ENCODE peak calls at places on chromosomes 12 and 14, in six cellular contexts. One of them, this sample, is unnamed.

GRCh38 chr12:91899056-91899455 is 246.6 kb downstream of the BTG1 start:
- DNase-seq in IMR-90: no peak
- DNase-seq in heart right ventricle: no peak
- DNase-seq in psoas muscle: no peak
- DNase-seq in AG04450: no peak
- DNase-seq in dorsolateral prefrontal cortex: no peak
- DNase-seq in this sample: no peak

GRCh38 chr14:70660967-70661871 is 19.5 kb downstream of the TTC9 start:
- DNase-seq in IMR-90: no peak
- DNase-seq in heart right ventricle: no peak
- DNase-seq in psoas muscle: no peak
- DNase-seq in AG04450: no peak
- DNase-seq in dorsolateral prefrontal cortex: no peak
- DNase-seq in this sample: no peak

GRCh38 chr12:71955946-71956345 is 17.3 kb downstream of the TPH2 start:
- DNase-seq in IMR-90: peak
- DNase-seq in heart right ventricle: no peak
- DNase-seq in psoas muscle: no peak
- DNase-seq in AG04450: peak
- DNase-seq in dorsolateral prefrontal cortex: no peak
- DNase-seq in this sample: peak

GRCh38 chr12:52591521-52591920 is 9.7 kb downstream of the KRT72 start:
- DNase-seq in IMR-90: no peak
- DNase-seq in heart right ventricle: no peak
- DNase-seq in psoas muscle: no peak
- DNase-seq in AG04450: no peak
- DNase-seq in dorsolateral prefrontal cortex: no peak
- DNase-seq in this sample: no peak

GRCh38 chr14:22484638-22485037 is 104.4 kb downstream of the DAD1 start:
- DNase-seq in IMR-90: no peak
- DNase-seq in heart right ventricle: no peak
- DNase-seq in psoas muscle: no peak
- DNase-seq in AG04450: no peak
- DNase-seq in dorsolateral prefrontal cortex: no peak
- DNase-seq in this sample: peak

GRCh38 chr14:71487941-71488340 is 444.3 kb upstream of the RGS6 start:
- DNase-seq in IMR-90: peak
- DNase-seq in heart right ventricle: no peak
- DNase-seq in psoas muscle: no peak
- DNase-seq in AG04450: no peak
- DNase-seq in dorsolateral prefrontal cortex: no peak
- DNase-seq in this sample: peak

GRCh38 chr12:3236345-3237153 is 159.4 kb downstream of the TSPAN9 start:
- DNase-seq in IMR-90: peak
- DNase-seq in heart right ventricle: no peak
- DNase-seq in psoas muscle: peak
- DNase-seq in AG04450: no peak
- DNase-seq in dorsolateral prefrontal cortex: peak
- DNase-seq in this sample: peak

GRCh38 chr14:75449703-75450102 is 21.9 kb downstream of the JDP2 start:
- DNase-seq in IMR-90: no peak
- DNase-seq in heart right ventricle: no peak
- DNase-seq in psoas muscle: no peak
- DNase-seq in AG04450: no peak
- DNase-seq in dorsolateral prefrontal cortex: no peak
- DNase-seq in this sample: no peak

GRCh38 chr12:125284087-125284486 is 218.9 kb downstream of the AACS start:
- DNase-seq in IMR-90: no peak
- DNase-seq in heart right ventricle: no peak
- DNase-seq in psoas muscle: no peak
- DNase-seq in AG04450: no peak
- DNase-seq in dorsolateral prefrontal cortex: no peak
- DNase-seq in this sample: no peak

GRCh38 chr12:51730745-51731144 is 117.8 kb downstream of the FIGNL2 start:
- DNase-seq in IMR-90: no peak
- DNase-seq in heart right ventricle: no peak
- DNase-seq in psoas muscle: no peak
- DNase-seq in AG04450: no peak
- DNase-seq in dorsolateral prefrontal cortex: no peak
- DNase-seq in this sample: no peak

GRCh38 chr14:61226015-61226654 is 55.0 kb downstream of the TMEM30B start:
- DNase-seq in IMR-90: peak
- DNase-seq in heart right ventricle: no peak
- DNase-seq in psoas muscle: no peak
- DNase-seq in AG04450: no peak
- DNase-seq in dorsolateral prefrontal cortex: no peak
- DNase-seq in this sample: no peak

GRCh38 chr12:122006186-122006926 is 15.3 kb upstream of the BCL7A start:
- DNase-seq in IMR-90: no peak
- DNase-seq in heart right ventricle: no peak
- DNase-seq in psoas muscle: no peak
- DNase-seq in AG04450: no peak
- DNase-seq in dorsolateral prefrontal cortex: no peak
- DNase-seq in this sample: no peak

GRCh38 chr14:22733829-22734228 is 32.7 kb upstream of the OXA1L start:
- DNase-seq in IMR-90: no peak
- DNase-seq in heart right ventricle: no peak
- DNase-seq in psoas muscle: no peak
- DNase-seq in AG04450: no peak
- DNase-seq in dorsolateral prefrontal cortex: no peak
- DNase-seq in this sample: no peak

GRCh38 chr12:12736759-12737676 is 19.9 kb downstream of the CDKN1B start:
- DNase-seq in IMR-90: peak
- DNase-seq in heart right ventricle: no peak
- DNase-seq in psoas muscle: no peak
- DNase-seq in AG04450: no peak
- DNase-seq in dorsolateral prefrontal cortex: no peak
- DNase-seq in this sample: peak

GRCh38 chr14:68744613-68745012 is 48.3 kb downstream of the ZFP36L1 start:
- DNase-seq in IMR-90: no peak
- DNase-seq in heart right ventricle: no peak
- DNase-seq in psoas muscle: no peak
- DNase-seq in AG04450: no peak
- DNase-seq in dorsolateral prefrontal cortex: no peak
- DNase-seq in this sample: no peak

GRCh38 chr12:69621551-69621950 is 10.8 kb upstream of the LRRC10 start:
- DNase-seq in IMR-90: no peak
- DNase-seq in heart right ventricle: no peak
- DNase-seq in psoas muscle: no peak
- DNase-seq in AG04450: no peak
- DNase-seq in dorsolateral prefrontal cortex: no peak
- DNase-seq in this sample: no peak

GRCh38 chr12:114186241-114187002 is 219.5 kb downstream of the TBX5 start:
- DNase-seq in IMR-90: no peak
- DNase-seq in heart right ventricle: no peak
- DNase-seq in psoas muscle: no peak
- DNase-seq in AG04450: no peak
- DNase-seq in dorsolateral prefrontal cortex: peak
- DNase-seq in this sample: no peak

GRCh38 chr14:105026789-105027563 is 6.1 kb upstream of the CDCA4 start:
- DNase-seq in IMR-90: peak
- DNase-seq in heart right ventricle: no peak
- DNase-seq in psoas muscle: no peak
- DNase-seq in AG04450: no peak
- DNase-seq in dorsolateral prefrontal cortex: no peak
- DNase-seq in this sample: no peak

GRCh38 chr14:38485011-38485410 is 229.1 kb upstream of the CLEC14A start:
- DNase-seq in IMR-90: no peak
- DNase-seq in heart right ventricle: no peak
- DNase-seq in psoas muscle: no peak
- DNase-seq in AG04450: no peak
- DNase-seq in dorsolateral prefrontal cortex: no peak
- DNase-seq in this sample: no peak

GRCh38 chr12:132735496-132735895 is 24.9 kb downstream of the PGAM5 start:
- DNase-seq in IMR-90: no peak
- DNase-seq in heart right ventricle: no peak
- DNase-seq in psoas muscle: no peak
- DNase-seq in AG04450: no peak
- DNase-seq in dorsolateral prefrontal cortex: no peak
- DNase-seq in this sample: no peak

GRCh38 chr14:41607119-41607785 is 576 bp downstream of the LRFN5 start:
- DNase-seq in IMR-90: no peak
- DNase-seq in heart right ventricle: no peak
- DNase-seq in psoas muscle: no peak
- DNase-seq in AG04450: no peak
- DNase-seq in dorsolateral prefrontal cortex: no peak
- DNase-seq in this sample: peak

GRCh38 chr14:41604793-41605534 is 1.7 kb upstream of the LRFN5 start:
- DNase-seq in IMR-90: peak
- DNase-seq in heart right ventricle: peak
- DNase-seq in psoas muscle: peak
- DNase-seq in AG04450: peak
- DNase-seq in dorsolateral prefrontal cortex: peak
- DNase-seq in this sample: peak

GRCh38 chr14:41607966-41608663 is 1.4 kb downstream of the LRFN5 start:
- DNase-seq in IMR-90: no peak
- DNase-seq in heart right ventricle: no peak
- DNase-seq in psoas muscle: peak
- DNase-seq in AG04450: no peak
- DNase-seq in dorsolateral prefrontal cortex: peak
- DNase-seq in this sample: peak

GRCh38 chr14:41606249-41607118 is at the start of gene LRFN5:
- DNase-seq in IMR-90: peak
- DNase-seq in heart right ventricle: peak
- DNase-seq in psoas muscle: peak
- DNase-seq in AG04450: no peak
- DNase-seq in dorsolateral prefrontal cortex: peak
- DNase-seq in this sample: peak

DNA sequence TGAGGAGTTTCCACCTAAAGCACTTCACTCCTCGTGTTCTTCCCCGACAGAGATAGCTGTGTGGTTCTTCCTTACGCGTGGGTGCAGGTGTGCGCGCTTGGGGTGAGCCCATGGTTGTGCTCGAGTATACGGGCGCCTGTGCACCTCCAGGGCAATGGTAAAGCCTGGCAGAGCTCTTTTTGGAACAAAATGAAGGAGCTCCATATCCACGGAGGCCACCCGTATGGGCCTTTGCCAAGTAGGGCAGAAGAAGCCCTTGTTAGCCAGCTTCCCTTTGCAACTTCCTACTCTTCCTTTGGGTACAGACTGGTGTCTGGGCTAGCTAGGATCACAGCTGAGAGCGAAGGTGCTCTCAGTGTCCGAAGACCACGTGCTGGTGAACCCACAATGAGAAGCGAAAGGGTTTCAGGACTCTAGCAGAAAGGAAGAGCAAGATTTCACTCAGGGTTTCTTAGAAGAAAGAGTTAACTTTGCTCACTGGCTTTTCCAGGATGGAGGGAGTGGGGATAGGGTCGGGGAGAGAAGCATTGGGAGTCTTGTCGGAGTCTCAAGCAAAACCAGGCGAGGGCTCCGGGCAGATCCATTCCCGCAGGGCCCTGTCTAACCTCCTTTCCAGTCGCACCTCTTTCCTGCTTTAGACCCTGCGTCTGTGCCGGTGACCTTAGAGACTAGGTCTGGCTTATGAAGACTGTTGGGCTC is 977 bp upstream of the LRFN5 start:
- DNase-seq in IMR-90: peak
- DNase-seq in heart right ventricle: no peak
- DNase-seq in psoas muscle: no peak
- DNase-seq in AG04450: no peak
- DNase-seq in dorsolateral prefrontal cortex: peak
- DNase-seq in this sample: peak
- H3K4me3 ChIP-seq in IMR-90: peak
- H3K4me3 ChIP-seq in heart right ventricle: peak
- H3K4me3 ChIP-seq in psoas muscle: peak
- H3K4me3 ChIP-seq in AG04450: peak
- H3K4me3 ChIP-seq in dorsolateral prefrontal cortex: peak
- H3K4me3 ChIP-seq in this sample: peak

GRCh38 chr12:112418596-112419268 is at the start of gene PTPN11:
- DNase-seq in IMR-90: peak
- DNase-seq in heart right ventricle: peak
- DNase-seq in psoas muscle: peak
- DNase-seq in AG04450: no peak
- DNase-seq in dorsolateral prefrontal cortex: peak
- DNase-seq in this sample: peak
- TF ChIP-seq CTCF in IMR-90: peak
- TF ChIP-seq CTCF in heart right ventricle: peak
- TF ChIP-seq CTCF in psoas muscle: peak
- TF ChIP-seq CTCF in AG04450: peak
- TF ChIP-seq CTCF in dorsolateral prefrontal cortex: peak
- TF ChIP-seq CTCF in this sample: peak

GRCh38 chr12:109995703-109996482 is at the start of gene GIT2:
- DNase-seq in IMR-90: peak
- DNase-seq in heart right ventricle: peak
- DNase-seq in psoas muscle: peak
- DNase-seq in AG04450: peak
- DNase-seq in dorsolateral prefrontal cortex: peak
- DNase-seq in this sample: peak

GRCh38 chr12:109997393-109997792 is 1.2 kb upstream of the GIT2 start:
- DNase-seq in IMR-90: no peak
- DNase-seq in heart right ventricle: no peak
- DNase-seq in psoas muscle: no peak
- DNase-seq in AG04450: no peak
- DNase-seq in dorsolateral prefrontal cortex: no peak
- DNase-seq in this sample: no peak

GRCh38 chr12:109995366-109995702 is 834 bp downstream of the GIT2 start:
- DNase-seq in IMR-90: no peak
- DNase-seq in heart right ventricle: no peak
- DNase-seq in psoas muscle: no peak
- DNase-seq in AG04450: no peak
- DNase-seq in dorsolateral prefrontal cortex: peak
- DNase-seq in this sample: no peak

GRCh38 chr12:109998241-109998903 is 858 bp upstream of the ANKRD13A start:
- DNase-seq in IMR-90: peak
- DNase-seq in heart right ventricle: no peak
- DNase-seq in psoas muscle: no peak
- DNase-seq in AG04450: no peak
- DNase-seq in dorsolateral prefrontal cortex: no peak
- DNase-seq in this sample: peak

GRCh38 chr12:109996483-109996853 is 300 bp upstream of the GIT2 start:
- DNase-seq in IMR-90: no peak
- DNase-seq in heart right ventricle: no peak
- DNase-seq in psoas muscle: no peak
- DNase-seq in AG04450: no peak
- DNase-seq in dorsolateral prefrontal cortex: no peak
- DNase-seq in this sample: no peak
- H3K4me3 ChIP-seq in IMR-90: peak
- H3K4me3 ChIP-seq in heart right ventricle: peak
- H3K4me3 ChIP-seq in psoas muscle: peak
- H3K4me3 ChIP-seq in AG04450: peak
- H3K4me3 ChIP-seq in dorsolateral prefrontal cortex: peak
- H3K4me3 ChIP-seq in this sample: peak

GRCh38 chr12:90253674-90254181 is 545.1 kb upstream of the ATP2B1 start:
- DNase-seq in IMR-90: peak
- DNase-seq in heart right ventricle: peak
- DNase-seq in psoas muscle: peak
- DNase-seq in AG04450: peak
- DNase-seq in dorsolateral prefrontal cortex: peak
- DNase-seq in this sample: peak
- TF ChIP-seq CTCF in IMR-90: peak
- TF ChIP-seq CTCF in heart right ventricle: no peak
- TF ChIP-seq CTCF in psoas muscle: peak
- TF ChIP-seq CTCF in AG04450: peak
- TF ChIP-seq CTCF in dorsolateral prefrontal cortex: no peak
- TF ChIP-seq CTCF in this sample: peak

This sample was measured in fibroblast of villous mesenchyme.